ENCODE peak calls at places on chromosomes 6 and 20, in four cellular contexts. One of them, this sample, is unnamed.

GRCh38 chr6:17219098-17219497 is 62.1 kb upstream of the RBM24 start:
- DNase-seq in psoas muscle: no peak
- DNase-seq in H4: no peak
- DNase-seq in B cell: no peak
- DNase-seq in this sample: no peak

GRCh38 chr20:53910312-53911002 is 159.9 kb downstream of the BCAS1 start:
- DNase-seq in psoas muscle: no peak
- DNase-seq in H4: no peak
- DNase-seq in B cell: no peak
- DNase-seq in this sample: no peak

GRCh38 chr6:90403489-90404381 is 107.1 kb upstream of the BACH2 start:
- DNase-seq in psoas muscle: peak; percentile 37
- DNase-seq in H4: peak; percentile 71
- DNase-seq in B cell: no peak
- DNase-seq in this sample: no peak

GRCh38 chr20:54680872-54681297 is 205.5 kb downstream of the DOK5 start:
- DNase-seq in psoas muscle: no peak
- DNase-seq in H4: peak; percentile 41
- DNase-seq in B cell: no peak
- DNase-seq in this sample: no peak

GRCh38 chr6:49979584-49979983 is 10.2 kb upstream of the DEFB113 start:
- DNase-seq in psoas muscle: no peak
- DNase-seq in H4: peak; percentile 30
- DNase-seq in B cell: no peak
- DNase-seq in this sample: no peak

GRCh38 chr6:114083251-114083650 is 112.3 kb upstream of the HDAC2 start:
- DNase-seq in psoas muscle: no peak
- DNase-seq in H4: no peak
- DNase-seq in B cell: no peak
- DNase-seq in this sample: no peak

GRCh38 chr6:46217671-46218131 is 46.9 kb upstream of the ENPP5 start:
- DNase-seq in psoas muscle: no peak
- DNase-seq in H4: no peak
- DNase-seq in B cell: peak; percentile 29
- DNase-seq in this sample: peak; percentile 70

GRCh38 chr6:52389264-52389625 is 27.3 kb downstream of the PAQR8 start:
- DNase-seq in psoas muscle: no peak
- DNase-seq in H4: no peak
- DNase-seq in B cell: no peak
- DNase-seq in this sample: no peak

GRCh38 chr6:167682125-167682524 is 144.6 kb upstream of the AFDN start:
- DNase-seq in psoas muscle: no peak
- DNase-seq in H4: no peak
- DNase-seq in B cell: no peak
- DNase-seq in this sample: no peak

GRCh38 chr6:142542704-142543233 is 241.0 kb downstream of the ADGRG6 start:
- DNase-seq in psoas muscle: peak; percentile 54
- DNase-seq in H4: peak; percentile 27
- DNase-seq in B cell: no peak
- DNase-seq in this sample: no peak

GRCh38 chr6:107603029-107603428 is 113.1 kb downstream of the SOBP start:
- DNase-seq in psoas muscle: no peak
- DNase-seq in H4: no peak
- DNase-seq in B cell: no peak
- DNase-seq in this sample: peak; percentile 41

GRCh38 chr6:170067923-170068360 is 222.9 kb downstream of the DLL1 start:
- DNase-seq in psoas muscle: no peak
- DNase-seq in H4: no peak
- DNase-seq in B cell: no peak
- DNase-seq in this sample: no peak

GRCh38 chr20:63064745-63065711 is 58.3 kb upstream of the BHLHE23 start:
- DNase-seq in psoas muscle: no peak
- DNase-seq in H4: no peak
- DNase-seq in B cell: no peak
- DNase-seq in this sample: no peak

GRCh38 chr6:7479801-7480266 is 61.6 kb upstream of the DSP start:
- DNase-seq in psoas muscle: no peak
- DNase-seq in H4: peak; percentile 77
- DNase-seq in B cell: no peak
- DNase-seq in this sample: no peak

GRCh38 chr20:52105045-52105572 is 86.5 kb downstream of the ZFP64 start:
- DNase-seq in psoas muscle: no peak
- DNase-seq in H4: no peak
- DNase-seq in B cell: peak; percentile 39
- DNase-seq in this sample: no peak

GRCh38 chr6:169965239-169965638 is 213.8 kb downstream of the ERMARD start:
- DNase-seq in psoas muscle: no peak
- DNase-seq in H4: no peak
- DNase-seq in B cell: peak; percentile 2
- DNase-seq in this sample: no peak

GRCh38 chr6:89985744-89986493 is 91.7 kb downstream of the GJA10 start:
- DNase-seq in psoas muscle: peak; percentile 25
- DNase-seq in H4: peak; percentile 23
- DNase-seq in B cell: no peak
- DNase-seq in this sample: peak; percentile 74

GRCh38 chr6:105591053-105591452 is 188.2 kb upstream of the PREP start:
- DNase-seq in psoas muscle: no peak
- DNase-seq in H4: no peak
- DNase-seq in B cell: no peak
- DNase-seq in this sample: no peak

GRCh38 chr6:25342784-25343183 is 63.6 kb downstream of the CARMIL1 start:
- DNase-seq in psoas muscle: no peak
- DNase-seq in H4: no peak
- DNase-seq in B cell: no peak
- DNase-seq in this sample: no peak

GRCh38 chr20:41360831-41361756 is 5.5 kb downstream of the EMILIN3 start:
- DNase-seq in psoas muscle: no peak
- DNase-seq in H4: no peak
- DNase-seq in B cell: peak; percentile 32
- DNase-seq in this sample: no peak

GRCh38 chr6:138404666-138405337 is 779 bp downstream of the HEBP2 start:
- DNase-seq in psoas muscle: peak; percentile 30
- DNase-seq in H4: no peak
- DNase-seq in B cell: no peak
- DNase-seq in this sample: no peak

GRCh38 chr6:43101497-43101896 is 25.4 kb downstream of the PTK7 start:
- DNase-seq in psoas muscle: no peak
- DNase-seq in H4: no peak
- DNase-seq in B cell: no peak
- DNase-seq in this sample: no peak

GRCh38 chr6:37170273-37171140 is 555 bp downstream of the PIM1 start:
- DNase-seq in psoas muscle: peak; percentile 57
- DNase-seq in H4: peak; percentile 35
- DNase-seq in B cell: peak; percentile 62
- DNase-seq in this sample: no peak

GRCh38 chr20:18046535-18046934 is 11.2 kb downstream of the OVOL2 start:
- DNase-seq in psoas muscle: no peak
- DNase-seq in H4: no peak
- DNase-seq in B cell: no peak
- DNase-seq in this sample: no peak

GRCh38 chr20:57610261-57610952 is 9.8 kb downstream of the ZBP1 start:
- DNase-seq in psoas muscle: no peak
- DNase-seq in H4: no peak
- DNase-seq in B cell: no peak
- DNase-seq in this sample: no peak

GRCh38 chr20:371755-372542 is 8.6 kb upstream of the TRIB3 start:
- DNase-seq in psoas muscle: peak; percentile 85
- DNase-seq in H4: peak; percentile 98
- DNase-seq in B cell: no peak
- DNase-seq in this sample: no peak

GRCh38 chr6:56642366-56643261 is at the start of gene DST:
- DNase-seq in psoas muscle: no peak
- DNase-seq in H4: peak; percentile 47
- DNase-seq in B cell: no peak
- DNase-seq in this sample: no peak

This sample was measured in putamen.